ENCODE peak calls at places on chromosomes 3 and 15, in four cellular contexts. One of them, this sample, is unnamed.

GRCh38 chr15:74829991-74830390 is 3.6 kb downstream of the CPLX3 start:
- DNase-seq in choroid plexus epithelial cell: no peak
- DNase-seq in KBM-7: no peak
- DNase-seq in CD8-positive, alpha-beta T cell: no peak
- DNase-seq in this sample: no peak

GRCh38 chr3:69770219-69770618 is 31.0 kb downstream of the MITF start:
- DNase-seq in choroid plexus epithelial cell: peak
- DNase-seq in KBM-7: no peak
- DNase-seq in CD8-positive, alpha-beta T cell: no peak
- DNase-seq in this sample: no peak

GRCh38 chr15:31489801-31490646 is 163.4 kb downstream of the KLF13 start:
- DNase-seq in choroid plexus epithelial cell: peak
- DNase-seq in KBM-7: peak
- DNase-seq in CD8-positive, alpha-beta T cell: no peak
- DNase-seq in this sample: no peak

GRCh38 chr3:138694287-138695007 is 85.9 kb downstream of the FAIM start:
- DNase-seq in choroid plexus epithelial cell: peak
- DNase-seq in KBM-7: no peak
- DNase-seq in CD8-positive, alpha-beta T cell: no peak
- DNase-seq in this sample: no peak

GRCh38 chr3:142278451-142278850 is 53.1 kb upstream of the GK5 start:
- DNase-seq in choroid plexus epithelial cell: peak
- DNase-seq in KBM-7: no peak
- DNase-seq in CD8-positive, alpha-beta T cell: no peak
- DNase-seq in this sample: no peak

GRCh38 chr3:129352650-129353588 is 74.2 kb downstream of the HMCES start:
- DNase-seq in choroid plexus epithelial cell: no peak
- DNase-seq in KBM-7: no peak
- DNase-seq in CD8-positive, alpha-beta T cell: no peak
- DNase-seq in this sample: no peak

GRCh38 chr15:78739206-78739605 is 72.1 kb downstream of the ADAMTS7 start:
- DNase-seq in choroid plexus epithelial cell: no peak
- DNase-seq in KBM-7: no peak
- DNase-seq in CD8-positive, alpha-beta T cell: no peak
- DNase-seq in this sample: no peak

GRCh38 chr3:160684368-160684740 is 7.4 kb downstream of the ARL14 start:
- DNase-seq in choroid plexus epithelial cell: no peak
- DNase-seq in KBM-7: no peak
- DNase-seq in CD8-positive, alpha-beta T cell: no peak
- DNase-seq in this sample: no peak

GRCh38 chr3:20488101-20488500 is 302.1 kb upstream of the SGO1 start:
- DNase-seq in choroid plexus epithelial cell: no peak
- DNase-seq in KBM-7: no peak
- DNase-seq in CD8-positive, alpha-beta T cell: no peak
- DNase-seq in this sample: no peak

GRCh38 chr3:42025388-42026138 is 63.7 kb upstream of the ULK4 start:
- DNase-seq in choroid plexus epithelial cell: peak
- DNase-seq in KBM-7: peak
- DNase-seq in CD8-positive, alpha-beta T cell: no peak
- DNase-seq in this sample: no peak

This sample was measured in stimulated activated naive CD4-positive, alpha-beta T cell.